ENCODE peak calls at places on chromosomes 7 and 10, in eight cellular contexts. F is IMR-90; D is kidney tubule cell; A is GM23248; B is activated naive CD8-positive, alpha-beta T cell treated with anti-CD3 and anti-CD28 coated beads for 36 hours; N is ascending aorta; Q is AG08396; S is NCI-H1694. L is an unnamed sample.

GRCh38 chr10:6195376-6195775 is 7.4 kb upstream of the PFKFB3 start:
- DNase-seq in F (peak), D (no peak), A (peak), B (no peak), N (peak), Q (peak), S (no peak), L (no peak)

GRCh38 chr10:5811387-5811821 is 1.8 kb downstream of the GDI2 start:
- DNase-seq in F (peak), D (peak), A (peak), B (no peak), N (no peak), Q (peak), S (peak), L (peak)

GRCh38 chr7:139232377-139232717 is 1.3 kb downstream of the UBN2 start:
- DNase-seq in F (peak), D (peak), A (no peak), B (no peak), N (no peak), Q (no peak), S (no peak), L (no peak)

GRCh38 chr7:64802699-64803098 is 8.5 kb downstream of the ZNF138 start:
- DNase-seq in F (no peak), D (no peak), A (no peak), B (no peak), N (no peak), Q (no peak), S (no peak), L (no peak)

GRCh38 chr7:351681-352480 is 61.9 kb downstream of the FOXL3 start:
- DNase-seq in F (no peak), D (no peak), A (peak), B (peak), N (no peak), Q (no peak), S (no peak), L (no peak)

GRCh38 chr10:35452847-35453246 is 116.5 kb downstream of the CCNY start:
- DNase-seq in F (no peak), D (no peak), A (no peak), B (no peak), N (no peak), Q (no peak), S (no peak), L (no peak)

GRCh38 chr7:30032310-30033125 is 4.3 kb downstream of the PLEKHA8 start:
- DNase-seq in F (peak), D (peak), A (peak), B (no peak), N (no peak), Q (peak), S (no peak), L (peak)

GRCh38 chr7:92621641-92622429 is 31.6 kb upstream of the FAM133B start:
- DNase-seq in F (no peak), D (peak), A (peak), B (no peak), N (no peak), Q (no peak), S (no peak), L (no peak)

GRCh38 chr7:80047856-80048459 is 86.7 kb upstream of the GNAI1 start:
- DNase-seq in F (peak), D (peak), A (peak), B (no peak), N (no peak), Q (peak), S (peak), L (peak)

GRCh38 chr10:86258488-86258887 is 108.1 kb downstream of the GRID1 start:
- DNase-seq in F (peak), D (no peak), A (peak), B (no peak), N (peak), Q (no peak), S (no peak), L (no peak)

L was measured in PC-3.